ENCODE peak calls at places on chromosome 22, in four cellular contexts. A is nucleus accumbens; Q is T follicular helper cell; Z is activated naive CD4-positive, alpha-beta T cell. C is an unnamed sample.

GRCh38 chr22:30718491-30718890 is 23.8 kb downstream of the OSBP2 start:
- DNase-seq in A (no peak), Z (no peak), Q (no peak), C (no peak)

GRCh38 chr22:17842386-17842785 is 68.1 kb upstream of the BID start:
- DNase-seq in Q (peak), Z (peak), A (no peak), C (no peak)

GRCh38 chr22:40853330-40853729 is 3.1 kb downstream of the ST13 start:
- DNase-seq in Z (no peak), Q (no peak), A (no peak), C (no peak)

GRCh38 chr22:44711236-44711560 is 9.2 kb downstream of the PRR5 start:
- DNase-seq in Z (no peak), Q (no peak), A (no peak), C (no peak)

GRCh38 chr22:39426380-39427043 is 26.9 kb downstream of the TAB1 start:
- DNase-seq in Q (no peak), A (no peak), Z (no peak), C (no peak)

GRCh38 chr22:37240240-37240940 is 3.7 kb downstream of the RAC2 start:
- DNase-seq in Q (no peak), Z (no peak), A (no peak), C (no peak)

GRCh38 chr22:37298748-37299495 is 16.6 kb downstream of the CYTH4 start:
- DNase-seq in Z (no peak), A (no peak), Q (no peak), C (no peak)

GRCh38 chr22:25447689-25448434 is 116.6 kb upstream of the GRK3 start:
- DNase-seq in A (peak), Z (peak), Q (peak), C (peak)

GRCh38 chr22:42964994-42965699 is 49.8 kb downstream of the PACSIN2 start:
- DNase-seq in Q (no peak), Z (no peak), A (no peak), C (no peak)

GRCh38 chr22:45268167-45268957 is 16.4 kb upstream of the UPK3A start:
- DNase-seq in Z (no peak), A (no peak), Q (peak), C (peak)

GRCh38 chr22:45317551-45318167 is 7.9 kb downstream of the FAM118A start:
- DNase-seq in Q (peak), Z (peak), A (no peak), C (peak)

GRCh38 chr22:20262582-20263147 is 5.5 kb downstream of the RTN4R start:
- DNase-seq in Z (no peak), Q (no peak), A (no peak), C (no peak)

GRCh38 chr22:26170112-26170492 is 840 bp downstream of the SEZ6L start:
- DNase-seq in Z (no peak), A (no peak), Q (no peak), C (no peak)

GRCh38 chr22:24208012-24208749 is 26.9 kb downstream of the SUSD2 start:
- DNase-seq in Z (no peak), A (no peak), Q (no peak), C (no peak)

GRCh38 chr22:40635940-40636379 is 559 bp downstream of the MRTFA start:
- DNase-seq in Q (peak), A (peak), Z (no peak), C (peak)

GRCh38 chr22:49017769-49018330 is 809.8 kb downstream of the BRD1 start:
- DNase-seq in A (no peak), Z (no peak), Q (no peak), C (no peak)

GRCh38 chr22:35376728-35377472 is 4.0 kb upstream of the HMOX1 start:
- DNase-seq in A (peak), Q (no peak), Z (no peak), C (peak)

GRCh38 chr22:43327039-43327438 is 16.1 kb downstream of the SCUBE1 start:
- DNase-seq in A (no peak), Z (no peak), Q (no peak), C (no peak)

GRCh38 chr22:20315337-20316216 is 4.3 kb downstream of the DGCR6L start:
- DNase-seq in Q (no peak), Z (no peak), A (no peak), C (no peak)

GRCh38 chr22:36365020-36365411 is 22.8 kb downstream of the MYH9 start:
- DNase-seq in Z (peak), A (no peak), Q (peak), C (no peak)

GRCh38 chr22:23834830-23835772 is 3.7 kb downstream of the DERL3 start:
- DNase-seq in A (peak), Z (no peak), Q (no peak), C (no peak)

GRCh38 chr22:33073989-33074391 is 15.8 kb upstream of the SYN3 start:
- DNase-seq in Q (no peak), Z (no peak), A (no peak), C (no peak)

GRCh38 chr22:45098056-45098455 is 65.7 kb upstream of the NUP50 start:
- DNase-seq in Z (no peak), A (no peak), Q (no peak), C (no peak)

GRCh38 chr22:48084041-48084748 is 1321.7 kb downstream of the TBC1D22A start:
- DNase-seq in Z (no peak), A (no peak), Q (no peak), C (no peak)

GRCh38 chr22:30016596-30016995 is 63.7 kb upstream of the HORMAD2 start:
- DNase-seq in Z (no peak), A (no peak), Q (no peak), C (no peak)

GRCh38 chr22:50274311-50274710 is 4.1 kb upstream of the MAPK11 start:
- DNase-seq in Z (peak), Q (peak), A (peak), C (peak)

GRCh38 chr22:37473437-37473946 is 12.7 kb downstream of the MFNG start:
- DNase-seq in Q (no peak), A (no peak), Z (no peak), C (no peak)

GRCh38 chr22:42368379-42369249 is 63.6 kb downstream of the NFAM1 start:
- DNase-seq in Z (peak), A (no peak), Q (peak), C (no peak)

GRCh38 chr22:38744981-38745380 is 10.8 kb downstream of the SUN2 start:
- DNase-seq in A (no peak), Z (no peak), Q (no peak), C (no peak)

GRCh38 chr22:50672471-50673230 is at the start of gene SHANK3:
- DNase-seq in Q (no peak), A (no peak), Z (no peak), C (no peak)

GRCh38 chr22:45915151-45915550 is 61.8 kb downstream of the WNT7B start:
- DNase-seq in A (no peak), Z (no peak), Q (no peak), C (no peak)

GRCh38 chr22:22823126-22823804 is 64.4 kb upstream of the IGLL5 start:
- DNase-seq in A (no peak), Z (no peak), Q (no peak), C (no peak)

GRCh38 chr22:23500508-23501208 is 79.4 kb downstream of the IGLL1 start:
- DNase-seq in A (no peak), Z (no peak), Q (no peak), C (no peak)

GRCh38 chr22:34281738-34282137 is 361.5 kb upstream of the LARGE1 start:
- DNase-seq in A (no peak), Q (no peak), Z (no peak), C (no peak)

GRCh38 chr22:45678961-45679912 is 7.6 kb downstream of the ATXN10 start:
- DNase-seq in Z (no peak), Q (no peak), A (no peak), C (no peak)

GRCh38 chr22:41256898-41257260 is 16.1 kb upstream of the CHADL start:
- DNase-seq in Z (no peak), Q (no peak), A (no peak), C (no peak)

GRCh38 chr22:36853407-36854099 is 7.3 kb upstream of the NCF4 start:
- DNase-seq in Q (peak), A (no peak), Z (peak), C (peak)

GRCh38 chr22:48876951-48877350 is 950.7 kb downstream of the BRD1 start:
- DNase-seq in Q (no peak), A (no peak), Z (no peak), C (no peak)

GRCh38 chr22:47445716-47446290 is 683.4 kb downstream of the TBC1D22A start:
- DNase-seq in A (no peak), Q (no peak), Z (no peak), C (no peak)

GRCh38 chr22:40449676-40450035 is 79.3 kb downstream of the SGSM3 start:
- DNase-seq in A (no peak), Z (no peak), Q (no peak), C (no peak)